ENCODE peak calls at places on chromosomes 6 and 20, in four cellular contexts. I is HTR-8/SVneo, G is Right ventricle myocardium inferior, B is progenitor cell of endocrine pancreas. X is an unnamed sample.

GRCh38 chr20:52047811-52048302 is 143.7 kb downstream of the ZFP64 start:
- DNase-seq in G (no peak), B (no peak), I (no peak), X (no peak)

GRCh38 chr6:128657181-128657580 is 136.8 kb upstream of the PTPRK start:
- DNase-seq in I (no peak), B (no peak), G (no peak), X (no peak)

GRCh38 chr20:62551408-62552323 is 75.9 kb upstream of the GATA5 start:
- DNase-seq in B (no peak), G (no peak), I (no peak), X (no peak)

GRCh38 chr6:143024977-143025376 is 35.7 kb upstream of the AIG1 start:
- DNase-seq in G (no peak), B (no peak), I (no peak), X (no peak)

GRCh38 chr6:125251516-125252229 is 50.1 kb downstream of the HDDC2 start:
- DNase-seq in G (no peak), B (no peak), I (no peak), X (no peak)

GRCh38 chr6:47004458-47004857 is 37.7 kb downstream of the ADGRF1 start:
- DNase-seq in B (no peak), G (no peak), I (no peak), X (no peak)

GRCh38 chr20:60057866-60058807 is 99.9 kb downstream of the CDH26 start:
- DNase-seq in G (peak; percentile 80), B (no peak), I (no peak), X (peak; percentile 73)

GRCh38 chr20:24033151-24033550 is 44.6 kb upstream of the GGTLC1 start:
- DNase-seq in I (no peak), G (no peak), B (no peak), X (no peak)

GRCh38 chr6:156618600-156619205 is 158.5 kb upstream of the ARID1B start:
- DNase-seq in G (no peak), I (no peak), B (no peak), X (peak; percentile 73)

GRCh38 chr20:640674-641515 is 12.1 kb downstream of the SRXN1 start:
- DNase-seq in G (no peak), B (no peak), I (no peak), X (peak; percentile 31)

GRCh38 chr6:149897015-149897697 is 757 bp downstream of the RAET1E start:
- DNase-seq in B (no peak), G (peak; percentile 87), I (peak; percentile 54), X (peak; percentile 76)

GRCh38 chr6:53159558-53159957 is 10.9 kb upstream of the GCM1 start:
- DNase-seq in G (no peak), I (peak; percentile 28), B (no peak), X (no peak)

GRCh38 chr20:2652724-2653510 is 485 bp downstream of the NOP56 start:
- DNase-seq in G (peak; percentile 73), I (no peak), B (peak; percentile 23), X (no peak)

GRCh38 chr6:8860671-8861070 is 425.3 kb upstream of the SLC35B3 start:
- DNase-seq in I (no peak), B (no peak), G (no peak), X (no peak)

GRCh38 chr20:364905-365794 is 15.4 kb upstream of the TRIB3 start:
- DNase-seq in G (no peak), I (no peak), B (no peak), X (no peak)

GRCh38 chr6:12890171-12890790 is 173.7 kb downstream of the PHACTR1 start:
- DNase-seq in G (no peak), B (no peak), I (no peak), X (no peak)

GRCh38 chr6:32933661-32934085 is 7.2 kb downstream of the HLA-DMB start:
- DNase-seq in G (peak; percentile 84), I (peak; percentile 72), B (peak; percentile 45), X (peak; percentile 83)

GRCh38 chr20:62602550-62602949 is 39.8 kb upstream of the SLCO4A1 start:
- DNase-seq in B (no peak), I (no peak), G (peak; percentile 80), X (peak; percentile 88)

GRCh38 chr20:24873015-24873620 is 76.0 kb upstream of the CST7 start:
- DNase-seq in I (no peak), G (no peak), B (no peak), X (peak; percentile 48)

GRCh38 chr6:44224154-44224977 is 971 bp downstream of the SLC29A1 start:
- DNase-seq in G (no peak), I (peak; percentile 45), B (no peak), X (no peak)

GRCh38 chr6:145214570-145214969 is 520.8 kb downstream of the EPM2A start:
- DNase-seq in B (no peak), I (no peak), G (no peak), X (no peak)

GRCh38 chr20:44070139-44070900 is 116.7 kb downstream of the JPH2 start:
- DNase-seq in B (peak; percentile 8), I (no peak), G (no peak), X (peak; percentile 29)